ENCODE peak calls at places on chromosomes 12 and 14, in four cellular contexts. X is caudate nucleus, Q is NCI-H460, V is sciatic nerve. C is an unnamed sample.

GRCh38 chr12:132285991-132286681 is 43.3 kb downstream of the GALNT9 start:
- DNase-seq in X (no peak), Q (peak; percentile 54), V (peak; percentile 75), C (no peak)

GRCh38 chr12:117294206-117294605 is 67.2 kb downstream of the NOS1 start:
- DNase-seq in X (no peak), Q (no peak), V (no peak), C (no peak)

GRCh38 chr12:13379531-13379930 is 183.0 kb downstream of the EMP1 start:
- DNase-seq in X (no peak), Q (no peak), V (no peak), C (no peak)

GRCh38 chr12:18296909-18297280 is 35.6 kb downstream of the PIK3C2G start:
- DNase-seq in X (no peak), Q (no peak), V (no peak), C (no peak)

GRCh38 chr12:42291680-42292079 is 34.2 kb downstream of the ZCRB1 start:
- DNase-seq in X (no peak), Q (no peak), V (no peak), C (no peak)

GRCh38 chr14:89201645-89202044 is 215.4 kb downstream of the FOXN3 start:
- DNase-seq in X (no peak), Q (no peak), V (no peak), C (no peak)

GRCh38 chr14:99570542-99571302 is 33.3 kb downstream of the CCDC85C start:
- DNase-seq in X (no peak), Q (no peak), V (no peak), C (no peak)

GRCh38 chr14:104091927-104092771 is 6.6 kb downstream of the ASPG start:
- DNase-seq in X (no peak), Q (no peak), V (no peak), C (no peak)

GRCh38 chr12:121610239-121611149 is 15.8 kb upstream of the ORAI1 start:
- DNase-seq in X (no peak), Q (no peak), V (no peak), C (no peak)

GRCh38 chr12:120314220-120314619 is 12.1 kb downstream of the SIRT4 start:
- DNase-seq in X (no peak), Q (no peak), V (no peak), C (no peak)

GRCh38 chr12:131621701-131622421 is 89.0 kb upstream of the SFSWAP start:
- DNase-seq in X (peak; percentile 93), Q (no peak), V (peak; percentile 79), C (no peak)

GRCh38 chr12:96195845-96196451 is 1.8 kb downstream of the ELK3 start:
- DNase-seq in X (no peak), Q (no peak), V (no peak), C (peak; percentile 58)

GRCh38 chr14:22718091-22718490 is 48.4 kb upstream of the OXA1L start:
- DNase-seq in X (no peak), Q (no peak), V (no peak), C (no peak)

GRCh38 chr14:103879570-103880333 is 32.4 kb upstream of the PPP1R13B start:
- DNase-seq in X (no peak), Q (no peak), V (no peak), C (no peak)

GRCh38 chr12:356276-356988 is 32.7 kb downstream of the KDM5A start:
- DNase-seq in X (no peak), Q (no peak), V (no peak), C (no peak)

GRCh38 chr12:30794591-30795409 is 40.0 kb upstream of the CAPRIN2 start:
- DNase-seq in X (no peak), Q (peak; percentile 77), V (no peak), C (no peak)

GRCh38 chr14:72957213-72957612 is 30.9 kb downstream of the DCAF4 start:
- DNase-seq in X (no peak), Q (no peak), V (no peak), C (no peak)

GRCh38 chr12:127308148-127308547 is 958.8 kb upstream of the TMEM132C start:
- DNase-seq in X (no peak), Q (no peak), V (no peak), C (no peak)

GRCh38 chr14:37865719-37866549 is 270.5 kb downstream of the TTC6 start:
- DNase-seq in X (no peak), Q (no peak), V (no peak), C (no peak)

GRCh38 chr14:71183856-71184255 is 276.6 kb downstream of the PCNX1 start:
- DNase-seq in X (no peak), Q (no peak), V (no peak), C (no peak)

GRCh38 chr14:51704465-51705050 is 52.8 kb downstream of the FRMD6 start:
- DNase-seq in X (no peak), Q (no peak), V (no peak), C (no peak)

GRCh38 chr12:90801776-90802175 is 153.2 kb downstream of the CCER1 start:
- DNase-seq in X (no peak), Q (no peak), V (no peak), C (no peak)

C was measured in CD4-positive, alpha-beta T cell.